ENCODE peak calls at places on chromosomes 3 and 15, in eight cellular contexts. T, D, N, Q, L, J, E and R are unnamed samples.

GRCh38 chr15:79160211-79160610 is 69.6 kb upstream of the RASGRF1 start:
- DNase-seq in T (no peak), D (no peak), N (no peak), Q (no peak), L (no peak), J (no peak), E (no peak), R (no peak)

GRCh38 chr15:100022426-100022825 is 289.2 kb upstream of the LYSMD4 start:
- DNase-seq in T (no peak), D (no peak), N (no peak), Q (peak), L (no peak), J (no peak), E (no peak), R (no peak)

GRCh38 chr3:49721861-49722781 is 1.6 kb downstream of the GMPPB start:
- DNase-seq in T (peak), D (peak), N (no peak), Q (no peak), L (no peak), J (no peak), E (no peak), R (peak)

GRCh38 chr3:87796137-87796899 is 262.5 kb downstream of the CGGBP1 start:
- DNase-seq in T (no peak), D (no peak), N (no peak), Q (no peak), L (no peak), J (no peak), E (no peak), R (no peak)

GRCh38 chr3:42732829-42733459 is 30.3 kb upstream of the HHATL start:
- DNase-seq in T (no peak), D (no peak), N (no peak), Q (peak), L (peak), J (peak), E (no peak), R (no peak)

GRCh38 chr3:69855436-69856162 is 116.3 kb downstream of the MITF start:
- DNase-seq in T (no peak), D (no peak), N (no peak), Q (no peak), L (no peak), J (no peak), E (no peak), R (no peak)

GRCh38 chr15:73265536-73266153 is 103.1 kb downstream of the HCN4 start:
- DNase-seq in T (peak), D (no peak), N (peak), Q (peak), L (peak), J (no peak), E (peak), R (no peak)

GRCh38 chr3:188400494-188401243 is 246.7 kb downstream of the LPP start:
- DNase-seq in T (no peak), D (no peak), N (peak), Q (no peak), L (no peak), J (no peak), E (no peak), R (no peak)

GRCh38 chr15:93862791-93863190 is 368.6 kb upstream of the MCTP2 start:
- DNase-seq in T (no peak), D (no peak), N (no peak), Q (no peak), L (no peak), J (no peak), E (no peak), R (no peak)

GRCh38 chr15:80823995-80824394 is 44.8 kb downstream of the CEMIP start:
- DNase-seq in T (no peak), D (no peak), N (no peak), Q (peak), L (no peak), J (no peak), E (no peak), R (no peak)

GRCh38 chr3:129061888-129062834 is 1.6 kb downstream of the GP9 start:
- DNase-seq in T (no peak), D (no peak), N (no peak), Q (peak), L (no peak), J (no peak), E (no peak), R (no peak)

GRCh38 chr15:90031231-90031791 is 30.2 kb downstream of the ZNF710 start:
- DNase-seq in T (no peak), D (peak), N (peak), Q (peak), L (no peak), J (no peak), E (no peak), R (no peak)

GRCh38 chr3:177595789-177596188 is 398.5 kb upstream of the TBL1XR1 start:
- DNase-seq in T (no peak), D (no peak), N (no peak), Q (no peak), L (no peak), J (no peak), E (no peak), R (no peak)

GRCh38 chr3:169542347-169542751 is 121.2 kb downstream of the MECOM start:
- DNase-seq in T (no peak), D (no peak), N (no peak), Q (no peak), L (no peak), J (no peak), E (no peak), R (no peak)

GRCh38 chr3:40677749-40678148 is 153.0 kb downstream of the ZNF621 start:
- DNase-seq in T (no peak), D (no peak), N (no peak), Q (no peak), L (no peak), J (no peak), E (no peak), R (no peak)

GRCh38 chr3:126540946-126541627 is 17.1 kb downstream of the CHST13 start:
- DNase-seq in T (peak), D (peak), N (no peak), Q (peak), L (no peak), J (no peak), E (peak), R (peak)

GRCh38 chr15:90318591-90318990 is 33.5 kb upstream of the ZNF774 start:
- DNase-seq in T (no peak), D (no peak), N (no peak), Q (no peak), L (no peak), J (no peak), E (no peak), R (no peak)

GRCh38 chr3:194061421-194062029 is 74.4 kb upstream of the HES1 start:
- DNase-seq in T (no peak), D (no peak), N (no peak), Q (no peak), L (no peak), J (no peak), E (no peak), R (no peak)

DNA sequence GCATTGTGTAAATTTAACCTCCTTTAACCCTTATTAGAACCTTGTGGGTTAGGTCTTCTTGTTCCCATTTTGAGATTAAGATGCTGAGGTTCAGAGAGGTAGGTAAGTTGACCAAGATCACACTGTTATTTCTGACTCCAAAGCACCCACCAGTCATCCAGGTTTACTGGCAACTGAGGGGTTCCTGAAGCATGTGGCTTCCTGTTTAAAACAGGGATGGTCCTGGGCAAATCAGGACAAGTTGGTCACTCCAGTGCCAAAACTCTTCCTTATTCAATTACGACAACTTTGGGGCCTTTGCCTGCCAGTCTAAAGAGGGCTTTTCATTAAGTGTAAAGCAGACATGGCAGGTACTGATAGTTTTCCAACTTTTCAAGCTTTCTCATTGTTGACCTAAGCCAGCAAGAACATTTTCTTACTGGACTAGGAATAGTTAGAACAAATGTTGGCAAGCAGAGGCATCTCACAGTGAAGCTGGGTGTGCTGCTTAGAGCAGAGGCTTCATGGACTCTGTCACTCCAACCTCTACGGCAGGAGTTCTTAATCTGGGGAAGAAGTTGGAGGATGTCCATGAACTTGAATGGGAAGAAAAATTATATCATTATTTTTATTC is 149.4 kb upstream of the ADAMTS9 start:
- DNase-seq in T (no peak), D (no peak), N (no peak), Q (no peak), L (no peak), J (peak), E (no peak), R (no peak)
- TF ChIP-seq CTCF in T (no peak), D (no peak), N (no peak), Q (no peak), L (no peak), J (no peak), E (no peak), R (no peak)

GRCh38 chr3:158731938-158732855 is at the start of gene RARRES1:
- DNase-seq in T (peak), D (peak), N (peak), Q (peak), L (peak), J (peak), E (peak), R (no peak)
- TF ChIP-seq CTCF in T (no peak), D (no peak), N (peak), Q (no peak), L (no peak), J (no peak), E (no peak), R (peak)

GRCh38 chr3:149371001-149371722 is 6.3 kb downstream of the TM4SF1 start:
- DNase-seq in T (no peak), D (no peak), N (no peak), Q (no peak), L (peak), J (no peak), E (no peak), R (no peak)
- TF ChIP-seq CTCF in T (no peak), D (no peak), N (no peak), Q (peak), L (no peak), J (no peak), E (no peak), R (no peak)

DNA sequence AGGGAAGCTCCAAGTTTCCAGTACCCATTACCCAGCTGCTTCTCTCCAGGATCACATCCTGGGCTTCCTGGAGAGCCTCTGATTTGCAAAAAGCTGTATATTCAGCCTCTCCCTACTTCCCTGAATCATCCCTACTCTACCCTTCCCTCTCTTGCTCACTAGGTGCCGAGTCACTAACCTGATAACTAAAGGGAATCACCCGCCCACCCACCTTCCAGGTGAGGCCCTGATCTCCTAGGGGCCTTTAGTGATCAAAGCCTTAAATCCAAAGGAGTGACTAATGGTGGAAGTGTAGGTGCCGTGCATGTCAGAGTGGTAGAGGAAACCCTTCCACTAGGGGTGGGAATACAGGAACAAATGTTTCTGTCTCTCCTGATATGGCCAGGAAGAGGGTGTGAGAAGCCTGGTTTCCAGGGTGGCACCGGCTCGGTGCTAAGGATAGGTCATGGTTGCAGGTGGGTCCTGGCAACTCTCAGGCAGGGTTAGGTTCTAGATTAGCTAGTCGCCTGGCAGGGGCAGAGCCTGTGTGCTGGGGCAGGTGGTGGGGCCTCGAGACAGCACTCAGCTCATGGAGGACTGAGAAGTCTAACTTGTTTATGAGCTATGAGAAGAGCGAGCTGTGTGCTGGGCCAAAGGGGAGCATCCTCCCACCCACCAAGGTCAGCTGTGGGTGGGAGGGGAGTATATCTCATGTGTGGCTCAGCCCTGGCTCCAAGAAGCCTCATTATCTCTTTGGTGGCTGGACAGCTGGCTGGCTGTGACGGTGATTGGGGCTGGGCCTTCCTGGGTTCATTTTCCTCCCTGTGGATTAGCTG is 10.1 kb downstream of the SEMA7A start:
- DNase-seq in T (no peak), D (no peak), N (no peak), Q (no peak), L (no peak), J (no peak), E (no peak), R (no peak)
- TF ChIP-seq CTCF in T (no peak), D (no peak), N (no peak), Q (no peak), L (no peak), J (no peak), E (no peak), R (no peak)

GRCh38 chr15:36950371-36950770 is 150.0 kb downstream of the MEIS2 start:
- DNase-seq in T (no peak), D (no peak), N (no peak), Q (no peak), L (no peak), J (no peak), E (no peak), R (no peak)
- TF ChIP-seq CTCF in T (no peak), D (no peak), N (no peak), Q (no peak), L (no peak), J (no peak), E (no peak), R (no peak)

GRCh38 chr3:28349397-28350000 is 875 bp upstream of the AZI2 start:
- DNase-seq in T (no peak), D (no peak), N (no peak), Q (no peak), L (no peak), J (no peak), E (no peak), R (no peak)

GRCh38 chr3:28347374-28348285 is 891 bp upstream of the ZCWPW2 start:
- DNase-seq in T (no peak), D (no peak), N (no peak), Q (no peak), L (no peak), J (no peak), E (no peak), R (no peak)

GRCh38 chr3:28348286-28348636 is 260 bp upstream of the ZCWPW2 start:
- DNase-seq in T (no peak), D (no peak), N (no peak), Q (no peak), L (no peak), J (no peak), E (no peak), R (no peak)

GRCh38 chr3:28345690-28346089 is 2.8 kb upstream of the ZCWPW2 start:
- DNase-seq in T (no peak), D (no peak), N (no peak), Q (no peak), L (no peak), J (no peak), E (no peak), R (no peak)

GRCh38 chr3:28348637-28349396 is at the start of the genes AZI2 and ZCWPW2:
- DNase-seq in T (peak), D (peak), N (peak), Q (peak), L (peak), J (peak), E (peak), R (peak)
- TF ChIP-seq CTCF in T (peak), D (peak), N (no peak), Q (peak), L (no peak), J (no peak), E (no peak), R (peak)

GRCh38 chr3:25592510-25592968 is 72.2 kb downstream of the TOP2B start:
- DNase-seq in T (peak), D (no peak), N (no peak), Q (peak), L (no peak), J (no peak), E (peak), R (no peak)
- TF ChIP-seq CTCF in T (peak), D (peak), N (no peak), Q (peak), L (no peak), J (no peak), E (no peak), R (peak)

DNA sequence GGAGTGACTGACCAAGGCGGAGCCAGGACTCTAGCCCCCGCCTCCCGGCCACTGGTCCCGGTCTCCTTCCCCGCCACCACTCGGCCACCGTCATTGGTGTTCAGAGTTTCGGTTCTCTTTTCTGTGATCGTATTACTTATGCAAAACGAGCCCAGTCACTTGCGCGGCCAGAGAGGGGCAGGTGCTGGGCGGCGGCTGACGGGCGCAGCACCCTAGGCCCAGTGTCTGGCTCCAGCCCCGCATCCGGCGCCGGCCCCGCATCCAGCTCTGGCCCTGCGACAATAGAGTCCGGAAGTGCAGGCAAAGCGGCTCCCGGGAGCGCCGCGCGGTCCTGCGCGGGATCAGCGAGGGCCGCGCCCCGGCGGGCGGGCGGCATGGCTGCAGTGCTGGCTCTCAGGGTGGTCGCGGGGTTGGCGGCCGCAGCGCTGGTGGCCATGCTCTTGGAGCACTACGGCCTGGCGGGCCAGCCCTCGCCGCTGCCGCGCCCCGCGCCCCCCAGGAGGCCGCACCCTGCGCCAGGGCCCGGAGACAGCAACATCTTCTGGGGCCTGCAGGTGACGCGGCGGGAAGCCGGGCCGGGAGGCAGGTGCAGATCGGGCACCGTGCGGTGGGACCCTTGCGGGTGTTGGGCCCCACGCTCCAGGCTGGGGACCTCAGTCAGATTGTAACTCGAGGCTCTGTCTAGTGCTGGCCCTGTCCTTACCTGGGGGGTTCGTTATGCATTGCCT is at the start of gene TMEM62:
- DNase-seq in T (peak), D (peak), N (peak), Q (peak), L (peak), J (peak), E (peak), R (no peak)
- TF ChIP-seq CTCF in T (peak), D (peak), N (no peak), Q (peak), L (no peak), J (no peak), E (no peak), R (peak)

DNA sequence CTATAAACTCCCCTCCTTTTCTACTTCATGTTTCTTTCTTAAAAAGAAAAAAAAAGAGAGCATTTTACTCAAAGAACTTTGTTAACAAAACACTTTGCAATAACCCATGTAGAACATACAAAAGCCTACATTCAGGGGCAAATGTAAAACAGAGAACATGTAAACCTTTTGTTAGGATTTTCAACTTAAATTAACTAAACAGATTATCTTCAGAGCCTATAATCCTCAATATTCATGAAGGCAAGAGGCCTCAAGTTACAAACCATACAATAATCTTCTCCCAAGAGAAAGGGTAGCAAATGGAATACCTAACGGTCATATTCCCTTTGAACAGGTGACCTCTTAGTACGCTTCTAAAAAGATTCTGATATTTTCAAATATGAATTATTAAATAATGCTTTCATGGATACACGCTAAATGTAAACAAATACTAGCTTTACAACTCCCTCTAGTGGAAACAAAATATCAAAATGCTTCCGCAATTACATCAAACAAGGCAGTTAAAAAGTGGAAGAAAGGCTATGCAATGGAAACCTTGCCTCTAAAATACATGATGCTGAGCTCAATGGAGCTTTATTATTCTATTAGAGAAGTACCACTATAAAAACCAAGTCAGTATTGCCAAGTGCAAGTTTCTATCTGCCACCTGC is 9.9 kb downstream of the CEP152 start:
- DNase-seq in T (no peak), D (no peak), N (no peak), Q (no peak), L (no peak), J (no peak), E (no peak), R (no peak)
- TF ChIP-seq CTCF in T (peak), D (peak), N (peak), Q (peak), L (peak), J (peak), E (no peak), R (peak)

GRCh38 chr15:35136552-35136951 is 51.5 kb upstream of the NANOGP8 start:
- DNase-seq in T (no peak), D (no peak), N (no peak), Q (no peak), L (no peak), J (no peak), E (no peak), R (no peak)
- TF ChIP-seq CTCF in T (no peak), D (no peak), N (no peak), Q (no peak), L (no peak), J (no peak), E (no peak), R (no peak)